ENCODE peak calls at places on chromosomes 16 and 17, in six cellular contexts. One of them, this sample, is unnamed.

GRCh38 chr17:55259684-55260111 is 5.1 kb upstream of the HLF start:
- DNase-seq in heart left ventricle: no peak
- DNase-seq in A549: no peak
- DNase-seq in OCI-LY7: peak
- DNase-seq in skeletal muscle cell: no peak
- DNase-seq in PC-9: no peak
- DNase-seq in this sample: no peak

GRCh38 chr16:4032768-4033167 is 83.5 kb downstream of the ADCY9 start:
- DNase-seq in heart left ventricle: peak
- DNase-seq in A549: no peak
- DNase-seq in OCI-LY7: peak
- DNase-seq in skeletal muscle cell: no peak
- DNase-seq in PC-9: no peak
- DNase-seq in this sample: no peak

GRCh38 chr16:74713876-74714275 is 13.2 kb upstream of the MLKL start:
- DNase-seq in heart left ventricle: no peak
- DNase-seq in A549: no peak
- DNase-seq in OCI-LY7: no peak
- DNase-seq in skeletal muscle cell: no peak
- DNase-seq in PC-9: no peak
- DNase-seq in this sample: no peak

GRCh38 chr16:87678618-87679017 is 76.3 kb downstream of the JPH3 start:
- DNase-seq in heart left ventricle: no peak
- DNase-seq in A549: peak
- DNase-seq in OCI-LY7: no peak
- DNase-seq in skeletal muscle cell: no peak
- DNase-seq in PC-9: no peak
- DNase-seq in this sample: peak

GRCh38 chr16:49822649-49823370 is 33.1 kb downstream of the ZNF423 start:
- DNase-seq in heart left ventricle: no peak
- DNase-seq in A549: no peak
- DNase-seq in OCI-LY7: no peak
- DNase-seq in skeletal muscle cell: no peak
- DNase-seq in PC-9: no peak
- DNase-seq in this sample: no peak

GRCh38 chr17:75908201-75908600 is 3.5 kb upstream of the MRPL38 start:
- DNase-seq in heart left ventricle: peak
- DNase-seq in A549: no peak
- DNase-seq in OCI-LY7: no peak
- DNase-seq in skeletal muscle cell: no peak
- DNase-seq in PC-9: peak
- DNase-seq in this sample: no peak

GRCh38 chr17:31917065-31917529 is 15.6 kb upstream of the UTP6 start:
- DNase-seq in heart left ventricle: no peak
- DNase-seq in A549: no peak
- DNase-seq in OCI-LY7: no peak
- DNase-seq in skeletal muscle cell: no peak
- DNase-seq in PC-9: no peak
- DNase-seq in this sample: no peak

GRCh38 chr17:79942591-79943353 is 92.9 kb downstream of the TBC1D16 start:
- DNase-seq in heart left ventricle: peak
- DNase-seq in A549: no peak
- DNase-seq in OCI-LY7: peak
- DNase-seq in skeletal muscle cell: no peak
- DNase-seq in PC-9: no peak
- DNase-seq in this sample: no peak

GRCh38 chr17:39804839-39805238 is 59.3 kb downstream of the IKZF3 start:
- DNase-seq in heart left ventricle: no peak
- DNase-seq in A549: no peak
- DNase-seq in OCI-LY7: no peak
- DNase-seq in skeletal muscle cell: no peak
- DNase-seq in PC-9: no peak
- DNase-seq in this sample: no peak

GRCh38 chr17:51120357-51120738 is 320 bp downstream of the SPAG9 start:
- DNase-seq in heart left ventricle: no peak
- DNase-seq in A549: peak
- DNase-seq in OCI-LY7: peak
- DNase-seq in skeletal muscle cell: no peak
- DNase-seq in PC-9: peak
- DNase-seq in this sample: peak

GRCh38 chr16:81514568-81515258 is 70.1 kb downstream of the CMIP start:
- DNase-seq in heart left ventricle: no peak
- DNase-seq in A549: no peak
- DNase-seq in OCI-LY7: no peak
- DNase-seq in skeletal muscle cell: no peak
- DNase-seq in PC-9: no peak
- DNase-seq in this sample: no peak

GRCh38 chr17:12667299-12667958 is 1.7 kb downstream of the MYOCD start:
- DNase-seq in heart left ventricle: peak
- DNase-seq in A549: peak
- DNase-seq in OCI-LY7: peak
- DNase-seq in skeletal muscle cell: peak
- DNase-seq in PC-9: no peak
- DNase-seq in this sample: peak

GRCh38 chr16:4053663-4054479 is 62.4 kb downstream of the ADCY9 start:
- DNase-seq in heart left ventricle: no peak
- DNase-seq in A549: peak
- DNase-seq in OCI-LY7: no peak
- DNase-seq in skeletal muscle cell: no peak
- DNase-seq in PC-9: peak
- DNase-seq in this sample: peak

GRCh38 chr16:7270006-7270405 is 62.6 kb upstream of the RBFOX1 start:
- DNase-seq in heart left ventricle: no peak
- DNase-seq in A549: no peak
- DNase-seq in OCI-LY7: no peak
- DNase-seq in skeletal muscle cell: no peak
- DNase-seq in PC-9: no peak
- DNase-seq in this sample: no peak

GRCh38 chr16:7270823-7271222 is 61.8 kb upstream of the RBFOX1 start:
- DNase-seq in heart left ventricle: no peak
- DNase-seq in A549: no peak
- DNase-seq in OCI-LY7: no peak
- DNase-seq in skeletal muscle cell: no peak
- DNase-seq in PC-9: no peak
- DNase-seq in this sample: no peak

GRCh38 chr16:7272567-7273158 is 60.0 kb upstream of the RBFOX1 start:
- DNase-seq in heart left ventricle: no peak
- DNase-seq in A549: no peak
- DNase-seq in OCI-LY7: no peak
- DNase-seq in skeletal muscle cell: no peak
- DNase-seq in PC-9: no peak
- DNase-seq in this sample: no peak

DNA sequence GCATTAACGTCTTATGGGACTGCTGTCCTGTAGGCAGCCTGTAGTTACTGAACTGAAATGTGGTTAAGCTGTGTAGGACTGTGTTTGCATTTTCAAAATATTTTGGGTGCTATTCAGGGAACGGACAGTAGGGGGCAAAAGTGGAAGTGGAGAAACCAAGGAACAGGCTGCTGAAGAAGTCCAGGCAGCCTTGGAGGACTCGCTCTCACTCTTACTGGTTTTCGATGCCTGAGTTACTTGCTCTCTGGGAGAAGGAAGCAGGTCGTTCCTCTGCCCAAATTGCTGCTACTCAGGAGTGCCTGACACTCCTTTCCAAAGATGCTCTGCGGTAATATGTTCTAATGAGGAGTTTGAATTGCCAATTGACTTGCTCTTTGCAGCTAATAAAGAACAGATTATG is 64.5 kb upstream of the RBFOX1 start:
- DNase-seq in heart left ventricle: no peak
- DNase-seq in A549: peak
- DNase-seq in OCI-LY7: peak
- DNase-seq in skeletal muscle cell: no peak
- DNase-seq in PC-9: no peak
- DNase-seq in this sample: peak
- H3K4me3 ChIP-seq in heart left ventricle: no peak
- H3K4me3 ChIP-seq in A549: no peak
- H3K4me3 ChIP-seq in OCI-LY7: no peak
- H3K4me3 ChIP-seq in skeletal muscle cell: no peak
- H3K4me3 ChIP-seq in PC-9: no peak
- H3K4me3 ChIP-seq in this sample: no peak

GRCh38 chr16:47490471-47490870 is 29.3 kb downstream of the PHKB start:
- DNase-seq in heart left ventricle: no peak
- DNase-seq in A549: no peak
- DNase-seq in OCI-LY7: no peak
- DNase-seq in skeletal muscle cell: no peak
- DNase-seq in PC-9: no peak
- DNase-seq in this sample: no peak
- H3K4me3 ChIP-seq in heart left ventricle: no peak
- H3K4me3 ChIP-seq in A549: no peak
- H3K4me3 ChIP-seq in OCI-LY7: no peak
- H3K4me3 ChIP-seq in skeletal muscle cell: no peak
- H3K4me3 ChIP-seq in PC-9: no peak
- H3K4me3 ChIP-seq in this sample: no peak

DNA sequence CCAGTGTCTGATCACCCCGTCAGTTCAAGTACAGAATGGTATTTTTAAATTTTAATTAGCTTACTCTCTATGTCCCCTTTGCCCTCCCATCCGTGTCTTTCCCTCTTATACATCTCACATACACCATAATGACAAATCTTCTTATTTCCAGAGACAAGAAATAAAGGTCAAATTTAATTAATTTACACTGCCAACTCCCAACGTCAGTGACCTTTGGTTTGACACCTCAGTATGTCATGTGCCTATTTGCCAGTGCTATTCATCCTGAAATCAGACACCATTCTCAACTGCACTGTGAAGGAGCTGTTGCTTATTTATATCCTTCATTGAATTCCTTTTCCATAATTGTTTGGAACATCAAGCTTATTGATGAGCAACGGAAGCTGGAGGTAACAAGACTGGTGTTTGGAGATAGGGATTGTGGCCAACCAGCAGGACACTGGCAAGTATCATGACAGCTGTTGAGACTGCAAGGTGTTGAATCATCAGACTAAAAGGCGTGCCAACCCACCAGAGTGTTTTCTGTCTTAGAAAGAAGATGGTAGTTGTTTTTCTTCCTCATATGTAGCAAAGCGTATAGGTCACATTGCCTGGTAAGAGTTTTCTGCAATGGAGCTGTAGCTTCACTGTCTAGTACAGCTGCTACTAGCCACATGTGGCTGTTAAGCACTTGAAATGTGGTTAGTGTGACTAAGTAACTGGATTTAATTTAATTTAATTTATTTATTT is 12.5 kb downstream of the CALCOCO2 start:
- DNase-seq in heart left ventricle: no peak
- DNase-seq in A549: no peak
- DNase-seq in OCI-LY7: no peak
- DNase-seq in skeletal muscle cell: peak
- DNase-seq in PC-9: no peak
- DNase-seq in this sample: peak
- H3K4me3 ChIP-seq in heart left ventricle: peak
- H3K4me3 ChIP-seq in A549: no peak
- H3K4me3 ChIP-seq in OCI-LY7: no peak
- H3K4me3 ChIP-seq in skeletal muscle cell: no peak
- H3K4me3 ChIP-seq in PC-9: no peak
- H3K4me3 ChIP-seq in this sample: no peak

DNA sequence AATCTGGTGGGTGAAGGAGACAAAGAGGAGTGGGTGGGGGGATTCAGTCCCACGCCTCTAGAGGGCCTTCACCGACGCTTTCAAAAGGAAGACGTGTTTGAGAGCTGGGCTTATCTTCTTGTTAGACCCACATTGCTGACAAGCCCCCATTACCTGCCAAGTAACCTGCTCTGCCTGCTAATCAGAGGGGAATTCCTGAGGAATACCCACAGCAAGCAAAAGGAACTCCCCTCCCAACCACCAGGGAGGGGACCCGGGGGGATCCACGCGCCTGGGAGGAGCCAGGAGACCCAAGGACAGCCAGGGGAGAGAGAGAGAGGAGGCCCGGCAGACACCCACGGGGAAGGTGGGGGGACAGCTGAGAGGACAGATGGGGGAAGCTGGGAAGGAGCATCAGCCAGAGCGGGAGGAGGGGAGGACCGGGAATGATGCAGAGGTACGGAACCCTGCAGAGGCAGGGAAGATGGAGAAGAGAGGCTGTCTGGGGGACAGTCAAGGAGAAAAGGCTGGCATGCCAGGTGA is 986 bp downstream of the MTMR4 start:
- DNase-seq in heart left ventricle: no peak
- DNase-seq in A549: no peak
- DNase-seq in OCI-LY7: peak
- DNase-seq in skeletal muscle cell: no peak
- DNase-seq in PC-9: no peak
- DNase-seq in this sample: no peak
- H3K4me3 ChIP-seq in heart left ventricle: peak
- H3K4me3 ChIP-seq in A549: peak
- H3K4me3 ChIP-seq in OCI-LY7: peak
- H3K4me3 ChIP-seq in skeletal muscle cell: peak
- H3K4me3 ChIP-seq in PC-9: peak
- H3K4me3 ChIP-seq in this sample: peak

DNA sequence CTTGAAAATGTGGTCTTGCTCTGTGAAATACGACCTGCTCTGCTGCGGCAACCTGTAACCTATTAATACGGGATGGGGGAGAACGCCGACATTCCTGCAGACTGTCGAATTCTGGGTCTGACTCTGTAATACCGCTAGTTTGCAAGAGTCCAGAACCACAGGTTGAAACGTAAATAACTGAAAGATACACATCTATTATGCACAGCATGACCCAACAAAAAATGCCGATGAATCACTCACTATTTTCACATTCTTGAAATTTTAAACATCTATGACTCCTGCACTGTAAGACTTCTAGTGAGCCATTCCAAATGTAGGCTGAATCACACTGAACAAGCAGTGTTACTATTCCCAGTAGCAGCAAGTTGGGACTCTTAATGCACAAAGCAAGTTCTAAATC is 20.4 kb downstream of the VPS53 start:
- DNase-seq in heart left ventricle: no peak
- DNase-seq in A549: peak
- DNase-seq in OCI-LY7: no peak
- DNase-seq in skeletal muscle cell: peak
- DNase-seq in PC-9: peak
- DNase-seq in this sample: peak
- H3K4me3 ChIP-seq in heart left ventricle: no peak
- H3K4me3 ChIP-seq in A549: peak
- H3K4me3 ChIP-seq in OCI-LY7: no peak
- H3K4me3 ChIP-seq in skeletal muscle cell: peak
- H3K4me3 ChIP-seq in PC-9: peak
- H3K4me3 ChIP-seq in this sample: no peak

GRCh38 chr16:2028146-2028545 is 1.4 kb downstream of the NHERF2 start:
- DNase-seq in heart left ventricle: no peak
- DNase-seq in A549: no peak
- DNase-seq in OCI-LY7: no peak
- DNase-seq in skeletal muscle cell: no peak
- DNase-seq in PC-9: no peak
- DNase-seq in this sample: no peak
- H3K4me3 ChIP-seq in heart left ventricle: peak
- H3K4me3 ChIP-seq in A549: peak
- H3K4me3 ChIP-seq in OCI-LY7: no peak
- H3K4me3 ChIP-seq in skeletal muscle cell: peak
- H3K4me3 ChIP-seq in PC-9: no peak
- H3K4me3 ChIP-seq in this sample: no peak

GRCh38 chr16:25052530-25052929 is 37.4 kb upstream of the ARHGAP17 start:
- DNase-seq in heart left ventricle: peak
- DNase-seq in A549: no peak
- DNase-seq in OCI-LY7: no peak
- DNase-seq in skeletal muscle cell: no peak
- DNase-seq in PC-9: no peak
- DNase-seq in this sample: no peak
- H3K4me3 ChIP-seq in heart left ventricle: peak
- H3K4me3 ChIP-seq in A549: no peak
- H3K4me3 ChIP-seq in OCI-LY7: no peak
- H3K4me3 ChIP-seq in skeletal muscle cell: no peak
- H3K4me3 ChIP-seq in PC-9: no peak
- H3K4me3 ChIP-seq in this sample: no peak